ENCODE peak calls at places on chromosomes 3 and 15, in seven cellular contexts. G is epithelial cell of esophagus; F is cardiac fibroblast; Z is activated CD8-positive, alpha-beta memory T cell treated with anti-CD3 and anti-CD28 coated beads for 24 hours; K is WTC11; T is coronary artery; X is NCI-H526 treated with DMSO at 0.1 percent for 48 hours. L is an unnamed sample.

GRCh38 chr3:145737952-145738351 is 423.0 kb downstream of the PLOD2 start:
- DNase-seq in G (no peak), F (no peak), Z (no peak), K (no peak), T (no peak), X (no peak), L (no peak)

GRCh38 chr3:64291956-64292355 is 66.7 kb upstream of the PRICKLE2 start:
- DNase-seq in G (no peak), F (peak; percentile 86), Z (no peak), K (no peak), T (no peak), X (no peak), L (peak; percentile 75)

GRCh38 chr3:65833761-65834505 is 204.8 kb downstream of the MAGI1 start:
- DNase-seq in G (peak; percentile 74), F (peak; percentile 77), Z (no peak), K (no peak), T (no peak), X (no peak), L (peak; percentile 70)

GRCh38 chr3:159632124-159632523 is 356.5 kb upstream of the IL12A start:
- DNase-seq in G (no peak), F (no peak), Z (no peak), K (peak; percentile 17), T (no peak), X (no peak), L (no peak)

GRCh38 chr3:117488983-117489382 is 779.4 kb downstream of the TUSC7 start:
- DNase-seq in G (no peak), F (no peak), Z (no peak), K (no peak), T (no peak), X (no peak), L (no peak)

GRCh38 chr3:121072128-121072527 is 164.1 kb downstream of the STXBP5L start:
- DNase-seq in G (no peak), F (peak; percentile 47), Z (no peak), K (no peak), T (no peak), X (no peak), L (no peak)

GRCh38 chr3:10495003-10495402 is 10.4 kb downstream of the ATP2B2 start:
- DNase-seq in G (peak; percentile 32), F (peak; percentile 39), Z (no peak), K (no peak), T (no peak), X (no peak), L (no peak)

GRCh38 chr3:107032111-107032510 is 345.1 kb upstream of the CCDC54 start:
- DNase-seq in G (no peak), F (no peak), Z (no peak), K (no peak), T (no peak), X (no peak), L (no peak)

GRCh38 chr15:22799902-22800301 is 13.5 kb downstream of the NIPA1 start:
- DNase-seq in G (no peak), F (no peak), Z (no peak), K (no peak), T (no peak), X (no peak), L (no peak)

GRCh38 chr15:56942118-56942517 is 23.7 kb downstream of the TCF12 start:
- DNase-seq in G (no peak), F (no peak), Z (no peak), K (no peak), T (no peak), X (no peak), L (no peak)